ENCODE peak calls at places on chromosomes 5 and 9, in five cellular contexts. B is IMR-90; H is CD8-positive, alpha-beta memory T cell; I is WERI-Rb-1; E is brain microvascular endothelial cell. N is an unnamed sample. For H3K27me3, the result is how much of the 10 kb centered on the place peaks cover.

GRCh38 chr5:58185397-58186195 is 274.3 kb downstream of the PLK2 start:
- DNase-seq in I (no peak), H (no peak), B (peak), E (peak), N (no peak)

GRCh38 chr5:176787676-176788075 is 22.7 kb upstream of the UNC5A start:
- DNase-seq in I (no peak), H (no peak), E (no peak), B (no peak), N (no peak)

GRCh38 chr9:117092582-117092981 is 322.3 kb downstream of the ASTN2 start:
- DNase-seq in I (no peak), H (no peak), E (no peak), B (peak), N (no peak)

GRCh38 chr5:179533024-179533423 is 17.3 kb upstream of the RUFY1 start:
- DNase-seq in I (no peak), E (no peak), B (no peak), H (no peak), N (no peak)

GRCh38 chr9:94971378-94972131 is 245.1 kb downstream of the AOPEP start:
- DNase-seq in E (no peak), H (no peak), B (no peak), I (peak), N (no peak)

GRCh38 chr5:116359575-116359974 is 215.0 kb downstream of the SEMA6A start:
- DNase-seq in I (no peak), H (no peak), E (no peak), B (no peak), N (no peak)

GRCh38 chr5:140694276-140694675 is 3.0 kb downstream of the HARS2 start:
- DNase-seq in H (no peak), I (no peak), E (no peak), B (peak), N (no peak)

GRCh38 chr5:31987985-31988710 is 186.0 kb downstream of the GOLPH3 start:
- DNase-seq in B (peak), E (peak), I (no peak), H (no peak), N (no peak)

GRCh38 chr5:31213676-31214638 is 20.5 kb downstream of the CDH6 start:
- DNase-seq in I (no peak), H (no peak), E (no peak), B (no peak), N (no peak)

GRCh38 chr9:136345281-136346156 is 18.0 kb downstream of the DNLZ start:
- DNase-seq in H (no peak), E (no peak), B (no peak), I (peak), N (peak)

GRCh38 chr5:52878671-52879070 is 91.0 kb downstream of the ITGA1 start:
- DNase-seq in E (peak), B (peak), I (no peak), H (no peak), N (peak)

GRCh38 chr9:77997611-77998349 is 33.8 kb downstream of the GNAQ start:
- DNase-seq in E (no peak), I (no peak), H (no peak), B (peak), N (peak)

GRCh38 chr9:95381243-95381642 is 63.7 kb upstream of the FANCC start:
- DNase-seq in I (no peak), E (peak), H (no peak), B (peak), N (no peak)

GRCh38 chr9:127919253-127919815 is 2.5 kb upstream of the ST6GALNAC4 start:
- DNase-seq in H (no peak), I (no peak), B (peak), E (peak), N (peak)

GRCh38 chr5:99331061-99331460 is 402.3 kb upstream of the CHD1 start:
- DNase-seq in E (no peak), I (no peak), H (no peak), B (no peak), N (no peak)

GRCh38 chr5:173316463-173317020 is 11.7 kb downstream of the STC2 start:
- DNase-seq in B (no peak), I (no peak), E (no peak), H (no peak), N (no peak)

GRCh38 chr5:128345247-128345646 is 192.8 kb downstream of the FBN2 start:
- DNase-seq in I (no peak), H (no peak), E (no peak), B (no peak), N (no peak)

GRCh38 chr5:11385251-11385900 is 518.9 kb downstream of the CTNND2 start:
- DNase-seq in B (no peak), H (no peak), I (peak), E (no peak), N (no peak)

GRCh38 chr9:133773889-133774655 is 35.9 kb upstream of the SARDH start:
- DNase-seq in B (peak), H (no peak), I (no peak), E (no peak), N (peak)

GRCh38 chr9:89606049-89606481 is 1.3 kb downstream of the GADD45G start:
- DNase-seq in B (peak), I (peak), E (peak), H (peak), N (peak)

GRCh38 chr5:36060516-36060885 is 6.2 kb downstream of the UGT3A2 start:
- DNase-seq in H (no peak), I (no peak), B (no peak), E (no peak), N (no peak)

GRCh38 chr9:104367507-104367906 is 136.6 kb upstream of the OR13F1 start:
- DNase-seq in I (no peak), E (no peak), H (no peak), B (no peak), N (no peak)

GRCh38 chr5:83720805-83721431 is at the start of gene HAPLN1:
- DNase-seq in B (no peak), I (peak), E (no peak), H (no peak), N (no peak)

GRCh38 chr5:93076096-93076495 is 504.9 kb downstream of the NR2F1-AS1 start:
- DNase-seq in H (no peak), E (no peak), B (peak), I (no peak), N (no peak)

GRCh38 chr5:143110591-143110990 is 292.9 kb downstream of the NR3C1 start:
- DNase-seq in I (no peak), E (no peak), H (no peak), B (peak), N (no peak)

GRCh38 chr9:83066771-83067170 is 3.8 kb upstream of the RASEF start:
- DNase-seq in I (no peak), B (peak), H (no peak), E (peak), N (no peak)

GRCh38 chr9:125061391-125061790 is 81.9 kb downstream of the SCAI start:
- DNase-seq in I (no peak), E (no peak), H (no peak), B (no peak), N (no peak)

GRCh38 chr5:138543730-138544104 is 681 bp upstream of the ETF1 start:
- DNase-seq in E (no peak), H (no peak), I (no peak), B (no peak), N (peak)

GRCh38 chr5:113487779-113488644 is at the start of gene MCC:
- DNase-seq in H (peak), I (peak), E (peak), B (peak), N (peak)

GRCh38 chr5:71905804-71906711 is 187.0 kb downstream of the CARTPT start:
- DNase-seq in I (no peak), H (no peak), B (no peak), E (no peak), N (peak)

GRCh38 chr5:83925321-83925877 is 204.7 kb upstream of the HAPLN1 start:
- DNase-seq in H (no peak), I (no peak), E (peak), B (peak), N (no peak)

GRCh38 chr5:79416499-79416898 is 97.4 kb downstream of the HOMER1 start:
- DNase-seq in B (peak), E (peak), H (no peak), I (peak), N (no peak)

GRCh38 chr5:81751836-81752643 is 1.1 kb upstream of the SSBP2 start:
- DNase-seq in B (no peak), E (no peak), H (no peak), I (peak), N (no peak)

GRCh38 chr5:160293901-160294561 is 18.3 kb downstream of the CCNJL start:
- DNase-seq in H (no peak), B (no peak), I (no peak), E (no peak), N (no peak)

GRCh38 chr5:62708481-62709325 is 130.1 kb downstream of the LRRC70 start:
- DNase-seq in E (no peak), B (no peak), H (no peak), I (no peak), N (no peak)

GRCh38 chr5:125487231-125487630 is 740.8 kb upstream of the ZNF608 start:
- DNase-seq in B (peak), H (no peak), I (no peak), E (no peak), N (no peak)

GRCh38 chr5:38650540-38651275 is 94.3 kb upstream of the LIFR start:
- DNase-seq in B (peak), I (no peak), E (peak), H (no peak), N (no peak)

GRCh38 chr9:98009926-98010325 is 26.8 kb downstream of the ANP32B start:
- DNase-seq in E (peak), I (no peak), B (peak), H (no peak), N (no peak)

GRCh38 chr5:1445895-1446601 is 808 bp upstream of the SLC6A3 start:
- DNase-seq in I (no peak), E (no peak), B (no peak), H (no peak), N (no peak)

DNA sequence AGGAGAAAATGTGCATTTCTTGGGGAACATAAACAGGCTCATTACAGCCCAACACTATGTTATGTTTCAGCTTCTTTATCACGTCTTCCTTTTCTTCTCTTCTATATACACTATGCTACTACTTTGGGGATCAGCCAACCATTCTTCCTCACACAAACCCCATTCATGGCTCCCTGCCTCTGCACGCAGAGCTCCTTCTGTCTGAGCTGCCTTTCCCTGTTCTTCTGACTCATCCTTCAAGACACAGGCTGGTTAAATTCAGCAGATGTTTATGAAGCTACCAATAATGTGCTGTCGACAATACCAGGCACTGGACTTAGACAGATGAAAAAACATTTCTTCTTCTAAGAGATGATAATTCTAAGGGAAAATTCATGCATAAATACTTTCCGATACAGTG is 102.5 kb upstream of the TXNDC8 start:
- DNase-seq in H (no peak), B (peak), E (peak), I (no peak), N (no peak)
- H3K4me3 ChIP-seq in H (no peak), B (no peak), E (no peak), I (no peak), N (no peak)

GRCh38 chr5:169146158-169146557 is 154.8 kb downstream of the SLIT3 start:
- DNase-seq in I (no peak), H (no peak), E (no peak), B (no peak), N (no peak)
- H3K27me3 ChIP-seq in I (half or more), H (under half), E (under half), B (under half), N (under half)

GRCh38 chr5:132873930-132874271 is 433 bp downstream of the LEAP2 start:
- DNase-seq in H (no peak), E (no peak), B (no peak), I (no peak), N (no peak)
- H3K4me3 ChIP-seq in H (no peak), E (no peak), B (no peak), I (no peak), N (no peak)

GRCh38 chr5:64690417-64691151 is at the start of gene SHISAL2B:
- DNase-seq in B (no peak), E (no peak), H (no peak), I (peak), N (peak)
- H3K27me3 ChIP-seq in B (under half), E (under half), H (under half), I (under half), N (half or more)